ENCODE peak calls at places on chromosomes 11 and 22, in five cellular contexts. S, J, P, X and B are unnamed samples.

GRCh38 chr22:50282361-50283144 is 12.4 kb upstream of the MAPK11 start:
- DNase-seq in J (no peak), P (no peak), X (no peak), S (no peak), B (peak)

GRCh38 chr22:39995346-39996252 is 845 bp downstream of the FAM83F start:
- DNase-seq in X (no peak), S (no peak), P (no peak), J (no peak), B (no peak)

GRCh38 chr11:75406338-75406777 is 7.0 kb downstream of the RPS3 start:
- DNase-seq in X (no peak), P (no peak), S (no peak), J (no peak), B (no peak)

GRCh38 chr11:37907461-37908223 is 1309.6 kb upstream of the RAG2 start:
- DNase-seq in J (no peak), X (no peak), S (no peak), P (no peak), B (no peak)

GRCh38 chr11:66277475-66278391 is at the start of gene CNIH2:
- DNase-seq in S (peak), J (peak), P (peak), X (no peak), B (no peak)

GRCh38 chr11:92457250-92457649 is 232.6 kb downstream of the FAT3 start:
- DNase-seq in P (no peak), X (no peak), J (no peak), S (no peak), B (no peak)

GRCh38 chr11:74010306-74010981 is 1.6 kb upstream of the UCP3 start:
- DNase-seq in S (no peak), X (no peak), P (no peak), J (no peak), B (peak)

GRCh38 chr22:43860831-43861230 is 1.5 kb downstream of the SULT4A1 start:
- DNase-seq in X (no peak), P (peak), J (no peak), S (no peak), B (peak)

GRCh38 chr11:83072689-83073242 is 1.1 kb upstream of the RAB30 start:
- DNase-seq in X (no peak), J (no peak), P (no peak), S (peak), B (peak)

GRCh38 chr11:36131719-36132349 is 157.4 kb downstream of the COMMD9 start:
- DNase-seq in P (peak), X (no peak), J (peak), S (peak), B (peak)

GRCh38 chr11:134643115-134643514 is 231.1 kb upstream of the B3GAT1 start:
- DNase-seq in S (peak), J (no peak), X (no peak), P (no peak), B (no peak)

GRCh38 chr11:62012451-62013265 is 45.2 kb upstream of the FTH1 start:
- DNase-seq in S (no peak), X (no peak), P (no peak), J (no peak), B (peak)

GRCh38 chr11:124481365-124482323 is 36.1 kb upstream of the OR8B8 start:
- DNase-seq in J (no peak), S (peak), X (no peak), P (no peak), B (peak)

GRCh38 chr11:126317681-126318641 is 14.1 kb downstream of the DCPS start:
- DNase-seq in X (no peak), S (no peak), J (no peak), P (peak), B (no peak)

GRCh38 chr11:46846510-46846830 is 390 bp upstream of the CKAP5 start:
- DNase-seq in S (no peak), J (no peak), P (no peak), X (no peak), B (no peak)

GRCh38 chr11:60128376-60128775 is 39.9 kb downstream of the MS4A2 start:
- DNase-seq in S (no peak), P (no peak), J (no peak), X (no peak), B (no peak)

GRCh38 chr11:9158898-9159391 is 67.5 kb upstream of the SCUBE2 start:
- DNase-seq in S (no peak), J (no peak), P (no peak), X (no peak), B (no peak)

GRCh38 chr11:9711454-9712307 is 47.8 kb downstream of the SWAP70 start:
- DNase-seq in S (peak), X (no peak), P (no peak), J (no peak), B (no peak)

GRCh38 chr11:125207866-125208425 is 43.4 kb downstream of the PKNOX2 start:
- DNase-seq in J (no peak), P (no peak), X (no peak), S (no peak), B (no peak)

GRCh38 chr22:38144025-38144405 is 33.5 kb upstream of the BAIAP2L2 start:
- DNase-seq in X (no peak), J (no peak), P (no peak), S (peak), B (peak)

GRCh38 chr11:18567081-18567480 is 21.5 kb downstream of the UEVLD start:
- DNase-seq in J (no peak), S (no peak), X (no peak), P (no peak), B (no peak)

GRCh38 chr11:115941481-115941993 is 437.3 kb upstream of the CADM1 start:
- DNase-seq in X (no peak), P (no peak), J (no peak), S (no peak), B (no peak)

GRCh38 chr11:72727521-72727920 is 24.7 kb downstream of the ARAP1 start:
- DNase-seq in S (no peak), J (no peak), X (no peak), P (peak), B (no peak)

GRCh38 chr22:23565942-23566715 is 14.0 kb downstream of the IGLL1 start:
- DNase-seq in S (peak), X (no peak), J (peak), P (peak), B (no peak)

GRCh38 chr11:128734439-128735224 is 40.8 kb downstream of the FLI1 start:
- DNase-seq in P (no peak), S (no peak), J (no peak), X (no peak), B (no peak)

GRCh38 chr22:41513391-41513790 is 30.9 kb downstream of the POLR3H start:
- DNase-seq in X (no peak), P (peak), S (no peak), J (no peak), B (no peak)

GRCh38 chr11:70394211-70394950 is 3.9 kb upstream of the CTTN start:
- DNase-seq in J (no peak), X (no peak), S (no peak), P (no peak), B (no peak)

GRCh38 chr11:47253660-47254059 is 4.1 kb upstream of the NR1H3 start:
- DNase-seq in P (no peak), X (no peak), S (no peak), J (no peak), B (no peak)